ENCODE peak calls at places on chromosomes 2 and 18, in six cellular contexts. A is PC-9, S is ascending aorta, N is endodermal cell, V is suprapubic skin, L is A549. H is an unnamed sample.

GRCh38 chr2:147945660-147946059 is 74.9 kb downstream of the ORC4 start:
- DNase-seq in A (no peak), L (no peak), S (no peak), N (peak; percentile 61), V (no peak), H (no peak)

GRCh38 chr2:121748202-121748601 is 7.2 kb upstream of the TSN start:
- DNase-seq in S (no peak), V (no peak), N (peak; percentile 71), A (no peak), L (no peak), H (no peak)

GRCh38 chr2:95042472-95043271 is 17.2 kb downstream of the MAL start:
- DNase-seq in A (peak; percentile 80), S (no peak), N (no peak), V (no peak), L (no peak), H (no peak)

GRCh38 chr18:21284540-21284939 is 42.5 kb downstream of the GREB1L start:
- DNase-seq in V (no peak), S (no peak), N (no peak), L (no peak), A (no peak), H (no peak)

GRCh38 chr2:43100883-43101662 is 125.3 kb downstream of the ZFP36L2 start:
- DNase-seq in V (peak; percentile 87), N (peak; percentile 83), L (no peak), A (no peak), S (no peak), H (no peak)

GRCh38 chr2:183034806-183035205 is 3.5 kb downstream of the NCKAP1 start:
- DNase-seq in L (no peak), S (no peak), N (no peak), A (peak; percentile 54), V (no peak), H (no peak)

GRCh38 chr2:226121339-226121738 is 678.3 kb downstream of the IRS1 start:
- DNase-seq in S (no peak), L (no peak), V (no peak), N (no peak), A (no peak), H (no peak)

GRCh38 chr18:31633416-31634330 is 42.0 kb downstream of the TTR start:
- DNase-seq in N (no peak), V (no peak), A (no peak), L (no peak), S (no peak), H (no peak)

GRCh38 chr2:119338826-119339561 is 27.6 kb downstream of the C2orf76 start:
- DNase-seq in N (no peak), V (no peak), L (no peak), A (no peak), S (no peak), H (no peak)

GRCh38 chr2:160952462-160952861 is 207.8 kb upstream of the TANK start:
- DNase-seq in L (no peak), N (no peak), V (no peak), S (no peak), A (no peak), H (no peak)

GRCh38 chr2:232486558-232487384 is 863 bp downstream of the ECEL1 start:
- DNase-seq in L (no peak), A (no peak), N (peak; percentile 72), S (no peak), V (no peak), H (no peak)

GRCh38 chr2:67528320-67528719 is 131.2 kb downstream of the ETAA1 start:
- DNase-seq in L (no peak), A (no peak), V (no peak), N (no peak), S (no peak), H (no peak)

GRCh38 chr2:144834954-144835633 is 315.2 kb upstream of the ZEB2 start:
- DNase-seq in N (no peak), L (no peak), V (no peak), A (no peak), S (no peak), H (no peak)

GRCh38 chr2:122660786-122661634 is 905.6 kb downstream of the TSN start:
- DNase-seq in L (no peak), A (no peak), V (no peak), N (peak; percentile 86), S (no peak), H (peak; percentile 48)

GRCh38 chr18:54269924-54270844 is 867 bp downstream of the POLI start:
- DNase-seq in L (peak; percentile 30), N (peak; percentile 90), A (peak; percentile 65), V (no peak), S (no peak), H (no peak)

GRCh38 chr2:608297-608696 is 68.9 kb downstream of the TMEM18 start:
- DNase-seq in L (no peak), N (peak; percentile 14), S (no peak), A (no peak), V (peak; percentile 31), H (no peak)

GRCh38 chr2:235703711-235704295 is 210.0 kb downstream of the AGAP1 start:
- DNase-seq in S (no peak), L (no peak), N (no peak), A (no peak), V (no peak), H (no peak)

GRCh38 chr2:127658641-127659407 is 12.9 kb downstream of the GPR17 start:
- DNase-seq in N (no peak), V (no peak), L (no peak), A (no peak), S (no peak), H (no peak)

GRCh38 chr2:231926761-231927565 is 767 bp upstream of the NPPC start:
- DNase-seq in A (no peak), S (no peak), V (peak; percentile 77), N (peak; percentile 85), L (no peak), H (no peak)

GRCh38 chr2:197208841-197209240 is 101.7 kb downstream of the ANKRD44 start:
- DNase-seq in L (no peak), A (no peak), N (no peak), V (no peak), S (no peak), H (no peak)

GRCh38 chr2:55148269-55148668 is 83.8 kb downstream of the CLHC1 start:
- DNase-seq in S (no peak), L (no peak), N (no peak), V (no peak), A (peak; percentile 99), H (no peak)
- H3K27ac ChIP-seq in S (no peak overlapping the region), L (no peak overlapping the region), N (no peak overlapping the region), V (peak overlapping the region; percentile 20), A (peak overlapping the region; percentile 81), H (no peak overlapping the region)

DNA sequence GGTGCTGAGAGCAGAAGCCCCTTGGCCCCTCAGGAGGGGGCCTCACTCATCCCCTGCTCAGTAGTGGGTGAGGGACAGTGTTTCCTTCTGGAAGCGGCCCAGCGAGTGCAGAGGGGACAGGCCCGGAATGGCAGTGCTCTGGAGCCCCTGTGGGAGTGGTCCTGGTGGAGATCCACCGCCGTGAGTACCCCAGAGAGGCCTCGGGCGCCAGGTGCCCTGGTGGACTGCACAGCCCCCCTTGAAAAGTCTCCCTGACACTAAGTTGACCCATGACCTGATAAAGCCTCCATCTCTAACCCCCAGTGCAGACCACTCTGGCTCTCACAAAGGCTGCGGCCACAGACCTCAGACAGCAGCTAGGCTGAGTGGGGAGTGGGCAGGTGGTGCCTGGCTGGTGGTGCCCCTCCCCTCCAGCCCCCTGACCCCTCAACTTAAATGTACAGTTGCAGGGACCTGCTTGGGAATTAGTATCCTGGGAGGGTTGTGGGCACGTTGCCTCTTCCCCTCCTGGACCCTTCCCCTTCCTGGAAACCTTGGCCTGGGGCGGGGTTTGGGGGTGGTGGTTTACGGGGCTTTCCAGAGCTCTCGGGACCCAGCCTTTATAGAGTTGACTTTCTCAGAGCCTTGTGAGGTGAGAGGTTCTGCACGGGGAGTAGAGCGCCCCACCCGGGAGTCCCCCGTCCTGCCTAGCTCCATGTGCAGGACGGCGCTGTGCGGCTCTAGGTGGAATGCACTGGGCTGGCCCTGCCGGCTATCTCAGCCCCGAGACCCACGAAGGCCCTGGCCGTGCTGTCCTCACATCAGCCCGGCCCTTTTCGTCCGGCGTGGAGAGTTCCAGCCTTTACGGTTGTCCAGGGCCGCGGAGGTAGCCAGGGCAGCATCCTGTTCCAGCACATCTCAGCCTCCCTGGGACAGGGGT is 62.7 kb downstream of the RTP5 start:
- DNase-seq in V (no peak), A (no peak), S (no peak), N (no peak), L (no peak), H (no peak)
- H3K27ac ChIP-seq in V (no peak overlapping the region), A (no peak overlapping the region), S (no peak overlapping the region), N (no peak overlapping the region), L (no peak overlapping the region), H (no peak overlapping the region)

GRCh38 chr2:158616480-158616879 is 159.7 kb downstream of the PKP4 start:
- DNase-seq in S (no peak), N (no peak), V (no peak), A (no peak), L (no peak), H (no peak)

GRCh38 chr2:158620656-158621055 is 163.9 kb downstream of the PKP4 start:
- DNase-seq in L (no peak), V (no peak), S (no peak), A (no peak), N (no peak), H (no peak)

GRCh38 chr2:158624071-158624470 is 167.3 kb downstream of the PKP4 start:
- DNase-seq in V (no peak), L (no peak), S (no peak), A (no peak), N (no peak), H (no peak)

GRCh38 chr2:158618859-158619490 is 162.2 kb downstream of the PKP4 start:
- DNase-seq in N (no peak), V (no peak), A (no peak), L (no peak), S (no peak), H (no peak)

DNA sequence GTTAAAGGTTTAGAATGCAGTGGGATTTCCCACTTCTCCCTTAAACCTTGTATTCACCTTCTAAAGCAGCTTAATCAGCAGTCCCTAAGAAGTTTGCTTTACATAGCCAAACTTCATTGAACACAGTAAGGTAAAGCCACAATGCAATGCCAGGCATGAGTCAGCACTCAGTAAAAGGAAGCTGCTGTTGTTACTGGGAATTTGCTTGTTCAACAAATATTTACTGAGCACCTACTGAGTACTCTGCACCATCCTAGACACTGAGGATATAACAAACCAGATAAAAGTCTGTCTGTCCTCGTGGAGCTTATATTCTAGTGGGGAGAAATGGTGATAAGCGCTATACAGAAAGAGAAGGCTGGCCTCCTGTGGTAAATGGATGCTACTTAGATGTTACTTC is 162.7 kb downstream of the PKP4 start:
- DNase-seq in S (no peak), A (peak; percentile 57), V (no peak), L (no peak), N (no peak), H (no peak)
- H3K27ac ChIP-seq in S (no peak overlapping the region), A (peak overlapping the region; percentile 58), V (no peak overlapping the region), L (peak overlapping the region; percentile 43), N (no peak overlapping the region), H (no peak overlapping the region)

GRCh38 chr2:54040685-54041084 is 69.9 kb upstream of the PSME4 start:
- DNase-seq in V (no peak), S (no peak), N (no peak), L (no peak), A (no peak), H (no peak)

GRCh38 chr2:54040250-54040649 is 69.5 kb upstream of the PSME4 start:
- DNase-seq in N (no peak), L (no peak), A (no peak), S (no peak), V (no peak), H (no peak)

GRCh38 chr2:54042341-54042740 is 71.5 kb upstream of the PSME4 start:
- DNase-seq in V (no peak), S (no peak), N (no peak), A (no peak), L (no peak), H (no peak)

GRCh38 chr2:54041135-54041534 is 70.3 kb upstream of the PSME4 start:
- DNase-seq in A (no peak), S (no peak), N (no peak), L (no peak), V (no peak), H (no peak)

GRCh38 chr2:54042908-54043620 is 72.3 kb upstream of the PSME4 start:
- DNase-seq in A (no peak), N (no peak), L (no peak), V (no peak), S (no peak), H (no peak)
- H3K27ac ChIP-seq in A (peak overlapping the region; percentile 28), N (no peak overlapping the region), L (peak overlapping the region; percentile 35), V (peak overlapping the region; percentile 62), S (peak overlapping the region; percentile 65), H (no peak overlapping the region)

H was measured in iPS DF 6.9.